ENCODE peak calls at places on chromosome 11, in five cellular contexts. One of them, this sample, is unnamed.

GRCh38 chr11:1220941-1221721 is 1.7 kb upstream of the MUC5B start:
- DNase-seq in CD8-positive, alpha-beta T cell: no peak
- DNase-seq in amniotic epithelial cell: no peak
- DNase-seq in EL: no peak
- DNase-seq in Calu3: no peak
- DNase-seq in this sample: no peak

GRCh38 chr11:17714870-17715269 is 4.5 kb upstream of the MYOD1 start:
- DNase-seq in CD8-positive, alpha-beta T cell: no peak
- DNase-seq in amniotic epithelial cell: no peak
- DNase-seq in EL: no peak
- DNase-seq in Calu3: no peak
- DNase-seq in this sample: no peak

GRCh38 chr11:129932385-129933067 is 37.1 kb upstream of the NFRKB start:
- DNase-seq in CD8-positive, alpha-beta T cell: no peak
- DNase-seq in amniotic epithelial cell: no peak
- DNase-seq in EL: no peak
- DNase-seq in Calu3: no peak
- DNase-seq in this sample: no peak

GRCh38 chr11:72778535-72779494 is 15.0 kb downstream of the STARD10 start:
- DNase-seq in CD8-positive, alpha-beta T cell: no peak
- DNase-seq in amniotic epithelial cell: no peak
- DNase-seq in EL: no peak
- DNase-seq in Calu3: no peak
- DNase-seq in this sample: peak

GRCh38 chr11:14971865-14972580 is at the start of gene CALCA:
- DNase-seq in CD8-positive, alpha-beta T cell: no peak
- DNase-seq in amniotic epithelial cell: no peak
- DNase-seq in EL: no peak
- DNase-seq in Calu3: peak
- DNase-seq in this sample: no peak

GRCh38 chr11:18005376-18006129 is 7.3 kb downstream of the SERGEF start:
- DNase-seq in CD8-positive, alpha-beta T cell: no peak
- DNase-seq in amniotic epithelial cell: peak
- DNase-seq in EL: no peak
- DNase-seq in Calu3: no peak
- DNase-seq in this sample: no peak

GRCh38 chr11:19938051-19938856 is 222.0 kb downstream of the DBX1 start:
- DNase-seq in CD8-positive, alpha-beta T cell: no peak
- DNase-seq in amniotic epithelial cell: peak
- DNase-seq in EL: peak
- DNase-seq in Calu3: peak
- DNase-seq in this sample: peak

GRCh38 chr11:72833792-72834501 is 19.7 kb downstream of the ATG16L2 start:
- DNase-seq in CD8-positive, alpha-beta T cell: no peak
- DNase-seq in amniotic epithelial cell: no peak
- DNase-seq in EL: no peak
- DNase-seq in Calu3: no peak
- DNase-seq in this sample: no peak

GRCh38 chr11:35114901-35115687 is 23.9 kb upstream of the CD44 start:
- DNase-seq in CD8-positive, alpha-beta T cell: no peak
- DNase-seq in amniotic epithelial cell: no peak
- DNase-seq in EL: no peak
- DNase-seq in Calu3: no peak
- DNase-seq in this sample: no peak

GRCh38 chr11:107468596-107468995 is 11.0 kb upstream of the CWF19L2 start:
- DNase-seq in CD8-positive, alpha-beta T cell: no peak
- DNase-seq in amniotic epithelial cell: peak
- DNase-seq in EL: peak
- DNase-seq in Calu3: peak
- DNase-seq in this sample: no peak

GRCh38 chr11:7364660-7365059 is 113.0 kb downstream of the SYT9 start:
- DNase-seq in CD8-positive, alpha-beta T cell: no peak
- DNase-seq in amniotic epithelial cell: no peak
- DNase-seq in EL: no peak
- DNase-seq in Calu3: no peak
- DNase-seq in this sample: no peak

GRCh38 chr11:8261921-8262551 is 1.6 kb downstream of the LMO1 start:
- DNase-seq in CD8-positive, alpha-beta T cell: no peak
- DNase-seq in amniotic epithelial cell: no peak
- DNase-seq in EL: no peak
- DNase-seq in Calu3: no peak
- DNase-seq in this sample: no peak

GRCh38 chr11:61654397-61654829 is 25.8 kb upstream of the DAGLA start:
- DNase-seq in CD8-positive, alpha-beta T cell: no peak
- DNase-seq in amniotic epithelial cell: no peak
- DNase-seq in EL: no peak
- DNase-seq in Calu3: no peak
- DNase-seq in this sample: no peak

GRCh38 chr11:126341760-126342161 is 13.7 kb upstream of the ST3GAL4 start:
- DNase-seq in CD8-positive, alpha-beta T cell: no peak
- DNase-seq in amniotic epithelial cell: peak
- DNase-seq in EL: peak
- DNase-seq in Calu3: no peak
- DNase-seq in this sample: peak